ENCODE peak calls at places on chromosomes 16 and 17, in nine cellular contexts. V is NCI-H187; M is NCI-H2227 treated with DMSO at 0.1 percent for 48 hours; Q is naive thymus-derived CD8-positive, alpha-beta T cell; K is CD8-positive, alpha-beta memory T cell; G is esophagus squamous epithelium; P is NCI-H748 treated with DMSO at 0.1 percent for 48 hours; B is EL; Z is H7. S is an unnamed sample.

GRCh38 chr17:73058022-73058421 is 34.5 kb downstream of the SLC39A11 start:
- DNase-seq in V (no peak), M (no peak), Q (no peak), K (no peak), G (no peak), P (no peak), B (peak), Z (no peak), S (no peak)

GRCh38 chr17:65587602-65588193 is 26.2 kb upstream of the AXIN2 start:
- DNase-seq in V (no peak), M (no peak), Q (no peak), K (no peak), G (no peak), P (no peak), B (no peak), Z (peak), S (no peak)

GRCh38 chr17:37067555-37068111 is 118.9 kb downstream of the AATF start:
- DNase-seq in V (no peak), M (no peak), Q (no peak), K (no peak), G (no peak), P (no peak), B (peak), Z (peak), S (no peak)

GRCh38 chr17:49968380-49969133 is 433 bp upstream of the DLX4 start:
- DNase-seq in V (peak), M (peak), Q (peak), K (peak), G (no peak), P (peak), B (peak), Z (peak), S (peak)

GRCh38 chr16:85863384-85863774 is 35.6 kb upstream of the IRF8 start:
- DNase-seq in V (no peak), M (no peak), Q (no peak), K (no peak), G (no peak), P (no peak), B (peak), Z (no peak), S (no peak)

GRCh38 chr16:88451586-88452484 is 1.2 kb upstream of the ZFPM1 start:
- DNase-seq in V (no peak), M (no peak), Q (no peak), K (no peak), G (no peak), P (no peak), B (no peak), Z (no peak), S (no peak)

GRCh38 chr17:41865596-41865893 is 322 bp upstream of the KLHL11 start:
- DNase-seq in V (no peak), M (no peak), Q (no peak), K (no peak), G (no peak), P (no peak), B (no peak), Z (no peak), S (no peak)

GRCh38 chr17:63826468-63827001 is 696 bp upstream of the PSMC5 start:
- DNase-seq in V (no peak), M (peak), Q (no peak), K (no peak), G (no peak), P (no peak), B (peak), Z (peak), S (no peak)

GRCh38 chr17:83035722-83036121 is 43.7 kb upstream of the METRNL start:
- DNase-seq in V (no peak), M (no peak), Q (no peak), K (no peak), G (no peak), P (no peak), B (no peak), Z (peak), S (no peak)

GRCh38 chr17:36512641-36513040 is 22.0 kb downstream of the MYO19 start:
- DNase-seq in V (no peak), M (no peak), Q (no peak), K (no peak), G (no peak), P (no peak), B (no peak), Z (no peak), S (no peak)

GRCh38 chr17:17106716-17107115 is 64.5 kb downstream of the MPRIP start:
- DNase-seq in V (no peak), M (no peak), Q (no peak), K (no peak), G (no peak), P (no peak), B (no peak), Z (no peak), S (no peak)

GRCh38 chr17:57305918-57306317 is 49.6 kb downstream of the MSI2 start:
- DNase-seq in V (no peak), M (no peak), Q (no peak), K (no peak), G (no peak), P (no peak), B (peak), Z (no peak), S (no peak)